ENCODE peak calls at places on chromosomes 12 and 14, in ten cellular contexts. One of them, this sample, is unnamed.

GRCh38 chr14:61553730-61554641 is 141.3 kb upstream of the HIF1A start:
- DNase-seq in fibroblast of lung: peak
- DNase-seq in posterior cingulate gyrus: peak
- DNase-seq in lower leg skin: peak
- DNase-seq in body of pancreas: peak
- DNase-seq in WTC11: no peak
- DNase-seq in A549: peak
- DNase-seq in heart right ventricle: no peak
- DNase-seq in activated T-cell treated with anti-CD3 and anti-CD28 coated beads, Interleukin-2, amount 50 U/mL, for 4 hours: no peak
- DNase-seq in stimulated activated CD4-positive, alpha-beta T cell treated with anti-CD3 and anti-CD28 coated beads, Interleukin-4, amount 100 ng/mL, for 24 hours: no peak
- DNase-seq in this sample: no peak

GRCh38 chr12:79934309-79935020 is 432 bp downstream of the PPP1R12A start:
- DNase-seq in WTC11: peak
- DNase-seq in posterior cingulate gyrus: peak
- DNase-seq in stimulated activated CD4-positive, alpha-beta T cell treated with anti-CD3 and anti-CD28 coated beads, Interleukin-4, amount 100 ng/mL, for 24 hours: peak
- DNase-seq in body of pancreas: no peak
- DNase-seq in lower leg skin: peak
- DNase-seq in A549: peak
- DNase-seq in activated T-cell treated with anti-CD3 and anti-CD28 coated beads, Interleukin-2, amount 50 U/mL, for 4 hours: peak
- DNase-seq in heart right ventricle: no peak
- DNase-seq in fibroblast of lung: peak
- DNase-seq in this sample: peak

GRCh38 chr14:82029038-82029437 is 495.4 kb upstream of the SEL1L start:
- DNase-seq in fibroblast of lung: no peak
- DNase-seq in stimulated activated CD4-positive, alpha-beta T cell treated with anti-CD3 and anti-CD28 coated beads, Interleukin-4, amount 100 ng/mL, for 24 hours: no peak
- DNase-seq in activated T-cell treated with anti-CD3 and anti-CD28 coated beads, Interleukin-2, amount 50 U/mL, for 4 hours: no peak
- DNase-seq in A549: no peak
- DNase-seq in posterior cingulate gyrus: peak
- DNase-seq in WTC11: no peak
- DNase-seq in body of pancreas: no peak
- DNase-seq in heart right ventricle: no peak
- DNase-seq in lower leg skin: no peak
- DNase-seq in this sample: no peak

GRCh38 chr12:1559729-1560128 is 34.7 kb downstream of the FBXL14 start:
- DNase-seq in lower leg skin: peak
- DNase-seq in heart right ventricle: no peak
- DNase-seq in A549: no peak
- DNase-seq in fibroblast of lung: no peak
- DNase-seq in stimulated activated CD4-positive, alpha-beta T cell treated with anti-CD3 and anti-CD28 coated beads, Interleukin-4, amount 100 ng/mL, for 24 hours: no peak
- DNase-seq in WTC11: no peak
- DNase-seq in body of pancreas: no peak
- DNase-seq in posterior cingulate gyrus: peak
- DNase-seq in activated T-cell treated with anti-CD3 and anti-CD28 coated beads, Interleukin-2, amount 50 U/mL, for 4 hours: no peak
- DNase-seq in this sample: no peak

GRCh38 chr12:92702754-92703679 is at the start of gene PLEKHG7:
- DNase-seq in stimulated activated CD4-positive, alpha-beta T cell treated with anti-CD3 and anti-CD28 coated beads, Interleukin-4, amount 100 ng/mL, for 24 hours: no peak
- DNase-seq in activated T-cell treated with anti-CD3 and anti-CD28 coated beads, Interleukin-2, amount 50 U/mL, for 4 hours: no peak
- DNase-seq in A549: no peak
- DNase-seq in fibroblast of lung: no peak
- DNase-seq in lower leg skin: no peak
- DNase-seq in heart right ventricle: no peak
- DNase-seq in WTC11: no peak
- DNase-seq in body of pancreas: peak
- DNase-seq in posterior cingulate gyrus: no peak
- DNase-seq in this sample: no peak

GRCh38 chr12:14970467-14970866 is 2.4 kb upstream of the PDE6H start:
- DNase-seq in posterior cingulate gyrus: no peak
- DNase-seq in stimulated activated CD4-positive, alpha-beta T cell treated with anti-CD3 and anti-CD28 coated beads, Interleukin-4, amount 100 ng/mL, for 24 hours: no peak
- DNase-seq in heart right ventricle: no peak
- DNase-seq in body of pancreas: no peak
- DNase-seq in fibroblast of lung: peak
- DNase-seq in activated T-cell treated with anti-CD3 and anti-CD28 coated beads, Interleukin-2, amount 50 U/mL, for 4 hours: no peak
- DNase-seq in lower leg skin: no peak
- DNase-seq in A549: no peak
- DNase-seq in WTC11: no peak
- DNase-seq in this sample: no peak

GRCh38 chr12:27982380-27982779 is 9.8 kb upstream of the PTHLH start:
- DNase-seq in posterior cingulate gyrus: no peak
- DNase-seq in activated T-cell treated with anti-CD3 and anti-CD28 coated beads, Interleukin-2, amount 50 U/mL, for 4 hours: no peak
- DNase-seq in heart right ventricle: no peak
- DNase-seq in A549: no peak
- DNase-seq in stimulated activated CD4-positive, alpha-beta T cell treated with anti-CD3 and anti-CD28 coated beads, Interleukin-4, amount 100 ng/mL, for 24 hours: no peak
- DNase-seq in lower leg skin: no peak
- DNase-seq in fibroblast of lung: peak
- DNase-seq in WTC11: no peak
- DNase-seq in body of pancreas: no peak
- DNase-seq in this sample: no peak

GRCh38 chr14:100106260-100106659 is 41.0 kb downstream of the EVL start:
- DNase-seq in stimulated activated CD4-positive, alpha-beta T cell treated with anti-CD3 and anti-CD28 coated beads, Interleukin-4, amount 100 ng/mL, for 24 hours: peak
- DNase-seq in lower leg skin: peak
- DNase-seq in posterior cingulate gyrus: peak
- DNase-seq in body of pancreas: no peak
- DNase-seq in heart right ventricle: no peak
- DNase-seq in WTC11: no peak
- DNase-seq in activated T-cell treated with anti-CD3 and anti-CD28 coated beads, Interleukin-2, amount 50 U/mL, for 4 hours: no peak
- DNase-seq in A549: no peak
- DNase-seq in fibroblast of lung: no peak
- DNase-seq in this sample: no peak

GRCh38 chr12:12449533-12450025 is 92.7 kb downstream of the BORCS5 start:
- DNase-seq in heart right ventricle: no peak
- DNase-seq in posterior cingulate gyrus: no peak
- DNase-seq in lower leg skin: no peak
- DNase-seq in stimulated activated CD4-positive, alpha-beta T cell treated with anti-CD3 and anti-CD28 coated beads, Interleukin-4, amount 100 ng/mL, for 24 hours: no peak
- DNase-seq in WTC11: no peak
- DNase-seq in fibroblast of lung: no peak
- DNase-seq in A549: peak
- DNase-seq in body of pancreas: peak
- DNase-seq in activated T-cell treated with anti-CD3 and anti-CD28 coated beads, Interleukin-2, amount 50 U/mL, for 4 hours: no peak
- DNase-seq in this sample: peak

GRCh38 chr14:78302841-78303240 is 132.7 kb downstream of the NRXN3 start:
- DNase-seq in lower leg skin: no peak
- DNase-seq in stimulated activated CD4-positive, alpha-beta T cell treated with anti-CD3 and anti-CD28 coated beads, Interleukin-4, amount 100 ng/mL, for 24 hours: no peak
- DNase-seq in A549: no peak
- DNase-seq in posterior cingulate gyrus: no peak
- DNase-seq in activated T-cell treated with anti-CD3 and anti-CD28 coated beads, Interleukin-2, amount 50 U/mL, for 4 hours: no peak
- DNase-seq in body of pancreas: no peak
- DNase-seq in fibroblast of lung: no peak
- DNase-seq in WTC11: no peak
- DNase-seq in heart right ventricle: no peak
- DNase-seq in this sample: no peak

GRCh38 chr12:93347054-93347786 is 30.5 kb upstream of the NUDT4 start:
- DNase-seq in stimulated activated CD4-positive, alpha-beta T cell treated with anti-CD3 and anti-CD28 coated beads, Interleukin-4, amount 100 ng/mL, for 24 hours: no peak
- DNase-seq in body of pancreas: peak
- DNase-seq in lower leg skin: peak
- DNase-seq in activated T-cell treated with anti-CD3 and anti-CD28 coated beads, Interleukin-2, amount 50 U/mL, for 4 hours: no peak
- DNase-seq in posterior cingulate gyrus: no peak
- DNase-seq in A549: no peak
- DNase-seq in heart right ventricle: no peak
- DNase-seq in WTC11: no peak
- DNase-seq in fibroblast of lung: no peak
- DNase-seq in this sample: no peak

GRCh38 chr12:95633671-95634465 is 82.6 kb upstream of the USP44 start:
- DNase-seq in body of pancreas: no peak
- DNase-seq in fibroblast of lung: peak
- DNase-seq in activated T-cell treated with anti-CD3 and anti-CD28 coated beads, Interleukin-2, amount 50 U/mL, for 4 hours: no peak
- DNase-seq in WTC11: no peak
- DNase-seq in A549: no peak
- DNase-seq in posterior cingulate gyrus: no peak
- DNase-seq in heart right ventricle: no peak
- DNase-seq in stimulated activated CD4-positive, alpha-beta T cell treated with anti-CD3 and anti-CD28 coated beads, Interleukin-4, amount 100 ng/mL, for 24 hours: no peak
- DNase-seq in lower leg skin: no peak
- DNase-seq in this sample: no peak

GRCh38 chr14:64696355-64696844 is 7.8 kb upstream of the PLEKHG3 start:
- DNase-seq in stimulated activated CD4-positive, alpha-beta T cell treated with anti-CD3 and anti-CD28 coated beads, Interleukin-4, amount 100 ng/mL, for 24 hours: no peak
- DNase-seq in A549: no peak
- DNase-seq in WTC11: no peak
- DNase-seq in lower leg skin: peak
- DNase-seq in activated T-cell treated with anti-CD3 and anti-CD28 coated beads, Interleukin-2, amount 50 U/mL, for 4 hours: no peak
- DNase-seq in posterior cingulate gyrus: no peak
- DNase-seq in heart right ventricle: no peak
- DNase-seq in body of pancreas: peak
- DNase-seq in fibroblast of lung: no peak
- DNase-seq in this sample: no peak

GRCh38 chr12:30694971-30695326 is 720 bp downstream of the IPO8 start:
- DNase-seq in body of pancreas: peak
- DNase-seq in lower leg skin: no peak
- DNase-seq in stimulated activated CD4-positive, alpha-beta T cell treated with anti-CD3 and anti-CD28 coated beads, Interleukin-4, amount 100 ng/mL, for 24 hours: peak
- DNase-seq in WTC11: peak
- DNase-seq in A549: peak
- DNase-seq in activated T-cell treated with anti-CD3 and anti-CD28 coated beads, Interleukin-2, amount 50 U/mL, for 4 hours: no peak
- DNase-seq in fibroblast of lung: peak
- DNase-seq in heart right ventricle: peak
- DNase-seq in posterior cingulate gyrus: peak
- DNase-seq in this sample: peak

GRCh38 chr12:107238276-107238675 is 144.9 kb upstream of the CRY1 start:
- DNase-seq in activated T-cell treated with anti-CD3 and anti-CD28 coated beads, Interleukin-2, amount 50 U/mL, for 4 hours: no peak
- DNase-seq in stimulated activated CD4-positive, alpha-beta T cell treated with anti-CD3 and anti-CD28 coated beads, Interleukin-4, amount 100 ng/mL, for 24 hours: no peak
- DNase-seq in WTC11: no peak
- DNase-seq in lower leg skin: no peak
- DNase-seq in heart right ventricle: no peak
- DNase-seq in posterior cingulate gyrus: no peak
- DNase-seq in fibroblast of lung: peak
- DNase-seq in body of pancreas: no peak
- DNase-seq in A549: no peak
- DNase-seq in this sample: no peak

GRCh38 chr12:56013482-56013881 is 7.4 kb upstream of the IKZF4 start:
- DNase-seq in stimulated activated CD4-positive, alpha-beta T cell treated with anti-CD3 and anti-CD28 coated beads, Interleukin-4, amount 100 ng/mL, for 24 hours: no peak
- DNase-seq in lower leg skin: no peak
- DNase-seq in WTC11: no peak
- DNase-seq in A549: no peak
- DNase-seq in activated T-cell treated with anti-CD3 and anti-CD28 coated beads, Interleukin-2, amount 50 U/mL, for 4 hours: no peak
- DNase-seq in fibroblast of lung: no peak
- DNase-seq in body of pancreas: no peak
- DNase-seq in posterior cingulate gyrus: peak
- DNase-seq in heart right ventricle: no peak
- DNase-seq in this sample: no peak

GRCh38 chr14:56400426-56400825 is 179.2 kb upstream of the TMEM260 start:
- DNase-seq in posterior cingulate gyrus: no peak
- DNase-seq in A549: no peak
- DNase-seq in lower leg skin: no peak
- DNase-seq in fibroblast of lung: no peak
- DNase-seq in activated T-cell treated with anti-CD3 and anti-CD28 coated beads, Interleukin-2, amount 50 U/mL, for 4 hours: no peak
- DNase-seq in stimulated activated CD4-positive, alpha-beta T cell treated with anti-CD3 and anti-CD28 coated beads, Interleukin-4, amount 100 ng/mL, for 24 hours: no peak
- DNase-seq in heart right ventricle: no peak
- DNase-seq in WTC11: no peak
- DNase-seq in body of pancreas: no peak
- DNase-seq in this sample: no peak

GRCh38 chr12:42237052-42237852 is 796 bp downstream of the YAF2 start:
- DNase-seq in activated T-cell treated with anti-CD3 and anti-CD28 coated beads, Interleukin-2, amount 50 U/mL, for 4 hours: peak
- DNase-seq in posterior cingulate gyrus: peak
- DNase-seq in stimulated activated CD4-positive, alpha-beta T cell treated with anti-CD3 and anti-CD28 coated beads, Interleukin-4, amount 100 ng/mL, for 24 hours: peak
- DNase-seq in A549: peak
- DNase-seq in lower leg skin: peak
- DNase-seq in WTC11: peak
- DNase-seq in body of pancreas: peak
- DNase-seq in fibroblast of lung: peak
- DNase-seq in heart right ventricle: peak
- DNase-seq in this sample: peak

GRCh38 chr14:50093496-50093895 is 22.9 kb downstream of the VCPKMT start:
- DNase-seq in lower leg skin: no peak
- DNase-seq in posterior cingulate gyrus: no peak
- DNase-seq in stimulated activated CD4-positive, alpha-beta T cell treated with anti-CD3 and anti-CD28 coated beads, Interleukin-4, amount 100 ng/mL, for 24 hours: no peak
- DNase-seq in A549: no peak
- DNase-seq in body of pancreas: no peak
- DNase-seq in heart right ventricle: no peak
- DNase-seq in activated T-cell treated with anti-CD3 and anti-CD28 coated beads, Interleukin-2, amount 50 U/mL, for 4 hours: no peak
- DNase-seq in WTC11: no peak
- DNase-seq in fibroblast of lung: no peak
- DNase-seq in this sample: no peak

GRCh38 chr14:91354979-91355685 is 62.5 kb downstream of the CCDC88C start:
- DNase-seq in A549: peak
- DNase-seq in posterior cingulate gyrus: no peak
- DNase-seq in body of pancreas: no peak
- DNase-seq in lower leg skin: no peak
- DNase-seq in fibroblast of lung: no peak
- DNase-seq in stimulated activated CD4-positive, alpha-beta T cell treated with anti-CD3 and anti-CD28 coated beads, Interleukin-4, amount 100 ng/mL, for 24 hours: peak
- DNase-seq in WTC11: peak
- DNase-seq in heart right ventricle: no peak
- DNase-seq in activated T-cell treated with anti-CD3 and anti-CD28 coated beads, Interleukin-2, amount 50 U/mL, for 4 hours: peak
- DNase-seq in this sample: no peak

GRCh38 chr12:77940566-77940965 is 109.9 kb downstream of the NAV3 start:
- DNase-seq in heart right ventricle: no peak
- DNase-seq in activated T-cell treated with anti-CD3 and anti-CD28 coated beads, Interleukin-2, amount 50 U/mL, for 4 hours: no peak
- DNase-seq in stimulated activated CD4-positive, alpha-beta T cell treated with anti-CD3 and anti-CD28 coated beads, Interleukin-4, amount 100 ng/mL, for 24 hours: no peak
- DNase-seq in fibroblast of lung: peak
- DNase-seq in A549: no peak
- DNase-seq in WTC11: no peak
- DNase-seq in body of pancreas: no peak
- DNase-seq in posterior cingulate gyrus: no peak
- DNase-seq in lower leg skin: no peak
- DNase-seq in this sample: no peak

GRCh38 chr12:30805959-30806358 is 51.2 kb upstream of the CAPRIN2 start:
- DNase-seq in activated T-cell treated with anti-CD3 and anti-CD28 coated beads, Interleukin-2, amount 50 U/mL, for 4 hours: no peak
- DNase-seq in stimulated activated CD4-positive, alpha-beta T cell treated with anti-CD3 and anti-CD28 coated beads, Interleukin-4, amount 100 ng/mL, for 24 hours: no peak
- DNase-seq in A549: no peak
- DNase-seq in lower leg skin: no peak
- DNase-seq in fibroblast of lung: no peak
- DNase-seq in heart right ventricle: no peak
- DNase-seq in WTC11: no peak
- DNase-seq in body of pancreas: no peak
- DNase-seq in posterior cingulate gyrus: no peak
- DNase-seq in this sample: no peak

GRCh38 chr14:89337912-89338311 is 79.1 kb downstream of the FOXN3 start:
- DNase-seq in heart right ventricle: no peak
- DNase-seq in fibroblast of lung: no peak
- DNase-seq in stimulated activated CD4-positive, alpha-beta T cell treated with anti-CD3 and anti-CD28 coated beads, Interleukin-4, amount 100 ng/mL, for 24 hours: no peak
- DNase-seq in activated T-cell treated with anti-CD3 and anti-CD28 coated beads, Interleukin-2, amount 50 U/mL, for 4 hours: no peak
- DNase-seq in A549: no peak
- DNase-seq in posterior cingulate gyrus: no peak
- DNase-seq in WTC11: no peak
- DNase-seq in lower leg skin: no peak
- DNase-seq in body of pancreas: no peak
- DNase-seq in this sample: peak

GRCh38 chr14:53956427-53957201 is at the start of gene BMP4:
- DNase-seq in body of pancreas: peak
- DNase-seq in posterior cingulate gyrus: peak
- DNase-seq in lower leg skin: peak
- DNase-seq in heart right ventricle: peak
- DNase-seq in fibroblast of lung: peak
- DNase-seq in WTC11: peak
- DNase-seq in stimulated activated CD4-positive, alpha-beta T cell treated with anti-CD3 and anti-CD28 coated beads, Interleukin-4, amount 100 ng/mL, for 24 hours: no peak
- DNase-seq in A549: no peak
- DNase-seq in activated T-cell treated with anti-CD3 and anti-CD28 coated beads, Interleukin-2, amount 50 U/mL, for 4 hours: no peak
- DNase-seq in this sample: peak

GRCh38 chr14:50605776-50606175 is 45.8 kb downstream of the ATL1 start:
- DNase-seq in activated T-cell treated with anti-CD3 and anti-CD28 coated beads, Interleukin-2, amount 50 U/mL, for 4 hours: no peak
- DNase-seq in posterior cingulate gyrus: no peak
- DNase-seq in A549: no peak
- DNase-seq in lower leg skin: no peak
- DNase-seq in stimulated activated CD4-positive, alpha-beta T cell treated with anti-CD3 and anti-CD28 coated beads, Interleukin-4, amount 100 ng/mL, for 24 hours: no peak
- DNase-seq in heart right ventricle: no peak
- DNase-seq in WTC11: no peak
- DNase-seq in fibroblast of lung: peak
- DNase-seq in body of pancreas: peak
- DNase-seq in this sample: no peak

GRCh38 chr14:80940146-80940545 is 1.4 kb downstream of the CEP128 start:
- DNase-seq in lower leg skin: no peak
- DNase-seq in WTC11: no peak
- DNase-seq in posterior cingulate gyrus: no peak
- DNase-seq in activated T-cell treated with anti-CD3 and anti-CD28 coated beads, Interleukin-2, amount 50 U/mL, for 4 hours: no peak
- DNase-seq in heart right ventricle: no peak
- DNase-seq in fibroblast of lung: no peak
- DNase-seq in body of pancreas: no peak
- DNase-seq in A549: no peak
- DNase-seq in stimulated activated CD4-positive, alpha-beta T cell treated with anti-CD3 and anti-CD28 coated beads, Interleukin-4, amount 100 ng/mL, for 24 hours: no peak
- DNase-seq in this sample: no peak

GRCh38 chr12:106157802-106158201 is 19.0 kb upstream of the NUAK1 start:
- DNase-seq in stimulated activated CD4-positive, alpha-beta T cell treated with anti-CD3 and anti-CD28 coated beads, Interleukin-4, amount 100 ng/mL, for 24 hours: no peak
- DNase-seq in A549: no peak
- DNase-seq in heart right ventricle: no peak
- DNase-seq in WTC11: no peak
- DNase-seq in fibroblast of lung: no peak
- DNase-seq in lower leg skin: no peak
- DNase-seq in body of pancreas: no peak
- DNase-seq in posterior cingulate gyrus: no peak
- DNase-seq in activated T-cell treated with anti-CD3 and anti-CD28 coated beads, Interleukin-2, amount 50 U/mL, for 4 hours: no peak
- DNase-seq in this sample: no peak

GRCh38 chr12:71194657-71195056 is 36.9 kb upstream of the TSPAN8 start:
- DNase-seq in posterior cingulate gyrus: no peak
- DNase-seq in fibroblast of lung: peak
- DNase-seq in stimulated activated CD4-positive, alpha-beta T cell treated with anti-CD3 and anti-CD28 coated beads, Interleukin-4, amount 100 ng/mL, for 24 hours: no peak
- DNase-seq in activated T-cell treated with anti-CD3 and anti-CD28 coated beads, Interleukin-2, amount 50 U/mL, for 4 hours: no peak
- DNase-seq in body of pancreas: no peak
- DNase-seq in heart right ventricle: no peak
- DNase-seq in WTC11: no peak
- DNase-seq in lower leg skin: no peak
- DNase-seq in A549: no peak
- DNase-seq in this sample: no peak

This sample was measured in testis.